ENCODE peak calls at places on chromosomes 1 and 21, in ten cellular contexts. B is psoas muscle, Z is PC-9, Y is OCI-LY7, F is adrenal gland, L is neural progenitor cell, G is MM.1S, S is IMR-90, A is Panc1, E is heart left ventricle. C is an unnamed sample. For H3K4me1, the result is how much of the 10 kb centered on the place peaks cover.

GRCh38 chr1:92502247-92502646 is 15.5 kb upstream of the GFI1 start:
- DNase-seq in L (no peak), G (peak), S (peak), A (no peak), B (no peak), Y (no peak), Z (no peak), F (no peak), E (no peak), C (peak)

GRCh38 chr1:173255214-173255813 is 48.2 kb upstream of the TNFSF4 start:
- DNase-seq in G (peak), Y (peak), A (no peak), L (peak), E (no peak), B (no peak), S (peak), Z (no peak), F (no peak), C (peak)

GRCh38 chr1:212514056-212514614 is 81.4 kb downstream of the NENF start:
- DNase-seq in E (peak), B (peak), A (no peak), S (peak), F (peak), L (no peak), Z (peak), Y (no peak), G (no peak), C (no peak)

GRCh38 chr1:31785020-31785946 is 21.1 kb upstream of the ADGRB2 start:
- DNase-seq in S (no peak), B (no peak), G (no peak), F (no peak), A (no peak), L (no peak), Z (no peak), Y (peak), E (no peak), C (no peak)

GRCh38 chr1:38831753-38832734 is 27.5 kb downstream of the RRAGC start:
- DNase-seq in A (no peak), S (no peak), Z (no peak), L (no peak), E (no peak), Y (no peak), F (no peak), G (no peak), B (no peak), C (peak)

GRCh38 chr21:42746593-42747266 is 93.3 kb downstream of the PDE9A start:
- DNase-seq in A (no peak), E (peak), S (no peak), Z (no peak), G (no peak), L (no peak), B (no peak), Y (peak), F (peak), C (no peak)

GRCh38 chr1:229392936-229393335 is 41.0 kb downstream of the ACTA1 start:
- DNase-seq in L (no peak), S (no peak), E (no peak), Z (no peak), F (no peak), G (no peak), A (no peak), Y (no peak), B (no peak), C (no peak)

GRCh38 chr21:31351438-31351837 is 7.4 kb upstream of the TIAM1 start:
- DNase-seq in S (peak), Y (no peak), E (no peak), Z (peak), B (no peak), G (no peak), L (no peak), F (no peak), A (no peak), C (peak)

GRCh38 chr1:188022661-188023060 is 1193.9 kb downstream of the PLA2G4A start:
- DNase-seq in F (no peak), B (no peak), L (no peak), Z (no peak), Y (no peak), S (peak), G (no peak), E (no peak), A (no peak), C (no peak)

GRCh38 chr1:10669570-10669969 is 126.9 kb downstream of the CASZ1 start:
- DNase-seq in S (no peak), A (no peak), F (no peak), Y (no peak), E (no peak), L (no peak), B (no peak), Z (no peak), G (no peak), C (no peak)

GRCh38 chr1:235822685-235823084 is 44.0 kb downstream of the LYST start:
- DNase-seq in E (no peak), L (no peak), Y (no peak), B (no peak), Z (no peak), F (no peak), S (peak), G (no peak), A (no peak), C (no peak)

GRCh38 chr1:27099154-27099903 is 55.6 kb downstream of the SLC9A1 start:
- DNase-seq in B (peak), L (peak), Z (no peak), A (no peak), F (peak), G (no peak), Y (peak), E (peak), S (peak), C (no peak)

GRCh38 chr1:47192458-47193384 is 2.9 kb upstream of the PDZK1IP1 start:
- DNase-seq in B (peak), S (peak), Y (peak), Z (peak), F (peak), G (peak), A (peak), E (peak), L (peak), C (no peak)

GRCh38 chr1:84506729-84507453 is 510 bp upstream of the GNG5 start:
- DNase-seq in A (no peak), G (no peak), E (no peak), B (no peak), F (no peak), Y (no peak), Z (no peak), L (no peak), S (no peak), C (no peak)

GRCh38 chr1:167152192-167152876 is 58.5 kb downstream of the STYXL2 start:
- DNase-seq in A (no peak), S (no peak), G (no peak), E (no peak), L (no peak), F (peak), B (no peak), Z (no peak), Y (peak), C (peak)

GRCh38 chr1:44217809-44218410 is 4.6 kb downstream of the DMAP1 start:
- DNase-seq in A (peak), Z (peak), E (peak), L (peak), F (peak), Y (peak), B (peak), G (peak), S (peak), C (no peak)

GRCh38 chr1:156767879-156768608 is 709 bp downstream of the PRCC start:
- DNase-seq in Y (no peak), Z (no peak), S (no peak), G (peak), F (peak), B (peak), A (no peak), L (peak), E (peak), C (no peak)

GRCh38 chr1:2358072-2358471 is 33.3 kb downstream of the MORN1 start:
- DNase-seq in G (no peak), E (peak), B (peak), S (no peak), Z (no peak), A (no peak), Y (no peak), F (no peak), L (no peak), C (no peak)

GRCh38 chr1:19370453-19371170 is 58.5 kb downstream of the SLC66A1 start:
- DNase-seq in F (peak), Z (no peak), L (no peak), S (no peak), A (no peak), B (no peak), G (no peak), E (no peak), Y (no peak), C (no peak)

GRCh38 chr1:184028854-184029623 is 8.5 kb downstream of the COLGALT2 start:
- DNase-seq in Z (no peak), S (no peak), B (peak), E (no peak), F (peak), Y (no peak), A (no peak), L (no peak), G (no peak), C (no peak)

GRCh38 chr1:171221665-171222591 is 26.4 kb upstream of the FMO1 start:
- DNase-seq in L (no peak), Z (no peak), F (no peak), E (peak), A (no peak), B (no peak), Y (no peak), G (no peak), S (peak), C (no peak)

GRCh38 chr1:85277802-85278201 is 1.4 kb upstream of the BCL10 start:
- DNase-seq in Y (no peak), Z (no peak), F (no peak), B (no peak), S (no peak), E (no peak), G (no peak), L (no peak), A (no peak), C (no peak)

GRCh38 chr1:186046437-186047233 is 312.4 kb downstream of the HMCN1 start:
- DNase-seq in B (no peak), S (no peak), F (no peak), E (no peak), A (no peak), L (no peak), Y (no peak), Z (no peak), G (no peak), C (no peak)

GRCh38 chr1:1206376-1207253 is at the start of gene TNFRSF18:
- DNase-seq in Z (no peak), Y (no peak), S (no peak), L (peak), E (peak), F (no peak), A (no peak), B (peak), G (no peak), C (no peak)

GRCh38 chr1:65260851-65261473 is 48.4 kb upstream of the DNAJC6 start:
- DNase-seq in L (no peak), F (peak), S (peak), A (no peak), G (peak), B (no peak), Z (peak), Y (no peak), E (no peak), C (peak)

GRCh38 chr21:39637197-39637970 is 24.6 kb downstream of the B3GALT5 start:
- DNase-seq in Z (no peak), E (no peak), A (no peak), G (no peak), S (no peak), Y (no peak), F (no peak), L (peak), B (no peak), C (no peak)

GRCh38 chr1:84377480-84378095 is 20.7 kb upstream of the DNASE2B start:
- DNase-seq in F (peak), Y (no peak), G (no peak), E (no peak), L (no peak), Z (no peak), B (no peak), S (peak), A (no peak), C (peak)

GRCh38 chr1:3998086-3998485 is 98.0 kb upstream of the C1orf174 start:
- DNase-seq in A (no peak), E (no peak), Y (no peak), B (no peak), L (peak), G (no peak), S (no peak), Z (no peak), F (no peak), C (peak)

GRCh38 chr1:90783181-90783580 is 66.1 kb upstream of the BARHL2 start:
- DNase-seq in G (no peak), F (no peak), S (no peak), Y (no peak), A (no peak), E (no peak), L (peak), Z (no peak), B (no peak), C (no peak)

GRCh38 chr1:12650001-12650421 is 6.1 kb downstream of the AADACL4 start:
- DNase-seq in G (no peak), B (no peak), L (no peak), F (no peak), Y (no peak), E (no peak), Z (no peak), S (peak), A (no peak), C (no peak)

GRCh38 chr1:110148961-110149360 is 1.3 kb upstream of the SLC6A17 start:
- DNase-seq in B (no peak), L (peak), Z (no peak), G (no peak), A (no peak), F (no peak), E (no peak), Y (peak), S (peak), C (peak)

GRCh38 chr1:57281324-57281723 is 142.5 kb downstream of the DAB1 start:
- DNase-seq in E (no peak), A (no peak), F (no peak), Y (no peak), B (no peak), Z (no peak), S (no peak), G (no peak), L (no peak), C (no peak)
- H3K4me1 ChIP-seq in E (under half), A (under half), F (under half), Y (under half), B (under half), Z (under half), S (under half), G (under half), L (under half), C (under half)

GRCh38 chr1:94693029-94693428 is 127.1 kb upstream of the SLC44A3 start:
- DNase-seq in L (peak), G (no peak), Z (no peak), Y (no peak), A (no peak), F (no peak), E (no peak), S (no peak), B (no peak), C (no peak)
- TF ChIP-seq CTCF in L (peak), G (no peak), Z (no peak), Y (no peak), A (no peak), F (no peak), E (no peak), S (no peak), B (no peak), C (no peak)

DNA sequence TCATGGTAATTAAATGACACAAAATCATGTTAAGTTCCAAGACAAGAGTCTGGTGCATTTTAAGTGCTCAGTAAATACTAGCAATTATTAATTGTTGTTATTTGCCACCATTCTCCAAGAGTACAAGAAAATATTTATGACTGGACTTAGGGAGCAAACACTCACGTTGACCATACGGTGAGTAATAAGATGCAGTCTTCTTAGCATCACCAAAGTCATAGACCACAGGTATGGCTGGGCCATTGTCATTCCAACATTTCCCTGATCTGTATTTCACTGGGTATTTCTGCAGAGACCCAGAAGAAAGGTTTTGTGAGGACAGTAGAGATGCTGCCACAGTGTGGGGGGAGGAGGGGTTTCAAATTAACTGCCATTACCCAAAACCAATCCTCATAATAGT is 4.7 kb downstream of the ITLN2 start:
- DNase-seq in E (no peak), L (no peak), G (no peak), S (no peak), A (no peak), Y (no peak), B (no peak), Z (no peak), F (no peak), C (no peak)
- H3K27ac ChIP-seq in E (no peak), L (no peak), G (no peak), S (no peak), A (no peak), Y (no peak), B (no peak), Z (no peak), F (no peak), C (no peak)

DNA sequence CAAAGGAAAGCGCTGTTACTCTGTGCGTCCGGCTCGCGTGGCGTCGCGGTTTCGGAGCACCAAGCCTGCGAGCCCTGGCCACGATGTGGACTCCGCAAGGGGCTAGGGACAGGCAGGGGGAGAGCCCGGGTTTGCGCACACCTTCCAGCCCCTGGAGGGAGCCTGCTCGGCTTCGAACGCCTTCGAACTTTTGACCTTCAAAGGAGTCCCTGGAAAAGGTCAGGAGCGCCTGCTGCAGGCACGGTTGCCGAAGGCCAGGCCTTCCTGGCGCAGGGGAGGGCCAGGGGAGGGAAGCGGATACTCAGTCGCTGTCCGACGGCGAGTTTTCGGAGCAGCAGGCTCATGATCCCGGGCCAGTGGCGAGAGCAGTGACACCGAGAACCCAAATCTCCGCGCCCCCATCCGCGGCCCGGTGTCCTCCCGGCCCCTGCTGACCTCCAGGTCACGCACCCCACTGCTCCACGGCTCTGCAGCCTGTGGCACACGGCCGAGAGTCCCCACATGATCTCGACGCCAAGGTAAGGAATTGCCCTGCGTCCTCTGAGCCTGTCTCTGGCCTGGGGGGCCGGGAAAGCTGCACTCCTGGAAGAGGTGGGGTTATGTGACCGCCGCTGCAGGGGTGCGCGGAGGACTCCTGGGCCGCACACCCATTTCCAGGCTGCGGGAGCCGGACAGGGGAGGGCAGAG is 1.3 kb upstream of the SIM2 start:
- DNase-seq in L (peak), E (no peak), S (no peak), B (no peak), F (no peak), A (no peak), G (no peak), Y (no peak), Z (no peak), C (no peak)
- H3K4me1 ChIP-seq in L (half or more), E (under half), S (under half), B (half or more), F (under half), A (under half), G (under half), Y (under half), Z (under half), C (under half)

GRCh38 chr1:40258445-40258769 is 371 bp downstream of the ZMPSTE24 start:
- DNase-seq in S (peak), L (peak), Z (no peak), A (no peak), F (no peak), E (no peak), G (no peak), Y (no peak), B (no peak), C (no peak)
- TF ChIP-seq CTCF in S (no peak), L (no peak), Z (no peak), A (no peak), F (no peak), E (no peak), G (no peak), Y (no peak), B (no peak), C (no peak)

GRCh38 chr1:207649204-207649753 is 4.3 kb downstream of the CR1L start:
- DNase-seq in B (no peak), L (peak), A (no peak), S (no peak), E (no peak), Y (no peak), Z (no peak), G (no peak), F (no peak), C (no peak)
- H3K27ac ChIP-seq in B (no peak), L (no peak), A (no peak), S (no peak), E (no peak), Y (no peak), Z (no peak), G (no peak), F (no peak), C (no peak)

GRCh38 chr1:116682641-116683221 is 15.2 kb upstream of the IGSF3 start:
- DNase-seq in F (no peak), Z (no peak), B (no peak), A (no peak), E (no peak), L (no peak), S (no peak), Y (no peak), G (no peak), C (peak)
- H3K4me1 ChIP-seq in F (under half), Z (under half), B (under half), A (under half), E (under half), L (under half), S (under half), Y (under half), G (under half), C (under half)